ENCODE peak calls at places on chromosomes 5 and 9, in four cellular contexts. T is mammary epithelial cell, L is kidney, W is GM23248. Y is an unnamed sample. For H3K4me1, the result is how much of the 10 kb centered on the place peaks cover.

GRCh38 chr5:126858441-126858840 is 81.5 kb downstream of the LMNB1 start:
- DNase-seq in T (peak), W (no peak), L (no peak), Y (peak)

GRCh38 chr9:16640649-16641048 is 229.8 kb downstream of the BNC2 start:
- DNase-seq in W (peak), T (no peak), L (no peak), Y (no peak)

GRCh38 chr5:33023649-33024048 is 312.5 kb downstream of the NPR3 start:
- DNase-seq in T (peak), L (no peak), W (no peak), Y (no peak)

GRCh38 chr5:139738193-139738592 is 57.4 kb upstream of the PSD2 start:
- DNase-seq in W (no peak), T (no peak), L (no peak), Y (no peak)

GRCh38 chr9:6805532-6805931 is 47.8 kb downstream of the KDM4C start:
- DNase-seq in L (no peak), W (peak), T (no peak), Y (no peak)

GRCh38 chr5:17037751-17038150 is 101.7 kb upstream of the MYO10 start:
- DNase-seq in W (peak), T (peak), L (no peak), Y (no peak)

GRCh38 chr5:175840050-175840841 is 31.1 kb upstream of the CPLX2 start:
- DNase-seq in W (peak), T (no peak), L (no peak), Y (no peak)

GRCh38 chr5:165108809-165109208 is 1603.4 kb downstream of the MAT2B start:
- DNase-seq in T (no peak), L (no peak), W (no peak), Y (no peak)

GRCh38 chr5:58315794-58316193 is 144.1 kb downstream of the PLK2 start:
- DNase-seq in W (no peak), L (no peak), T (no peak), Y (no peak)

GRCh38 chr5:73636408-73636807 is 10.4 kb downstream of the ARHGEF28 start:
- DNase-seq in L (no peak), W (no peak), T (no peak), Y (no peak)

GRCh38 chr5:68419637-68420452 is 204.3 kb downstream of the PIK3R1 start:
- DNase-seq in L (peak), W (peak), T (no peak), Y (no peak)

GRCh38 chr9:3441197-3441816 is 84.5 kb downstream of the RFX3 start:
- DNase-seq in W (peak), T (peak), L (no peak), Y (peak)

GRCh38 chr5:156815988-156816599 is 34.0 kb upstream of the PPP1R2B start:
- DNase-seq in T (no peak), L (no peak), W (peak), Y (peak)

GRCh38 chr5:107799306-107799705 is 128.6 kb upstream of the EFNA5 start:
- DNase-seq in W (no peak), L (no peak), T (no peak), Y (no peak)

GRCh38 chr9:121651295-121652036 is at the start of gene DAB2IP:
- DNase-seq in W (peak), T (no peak), L (peak), Y (peak)

GRCh38 chr5:14937277-14937676 is 65.7 kb upstream of the ANKH start:
- DNase-seq in T (no peak), L (no peak), W (no peak), Y (no peak)

GRCh38 chr9:114282926-114283325 is 40.0 kb upstream of the ORM1 start:
- DNase-seq in T (peak), W (peak), L (peak), Y (no peak)

GRCh38 chr9:95373069-95373681 is 55.7 kb upstream of the FANCC start:
- DNase-seq in W (no peak), L (no peak), T (peak), Y (no peak)

GRCh38 chr5:151345808-151346478 is 1.4 kb downstream of the SLC36A2 start:
- DNase-seq in T (peak), L (no peak), W (peak), Y (no peak)

DNA sequence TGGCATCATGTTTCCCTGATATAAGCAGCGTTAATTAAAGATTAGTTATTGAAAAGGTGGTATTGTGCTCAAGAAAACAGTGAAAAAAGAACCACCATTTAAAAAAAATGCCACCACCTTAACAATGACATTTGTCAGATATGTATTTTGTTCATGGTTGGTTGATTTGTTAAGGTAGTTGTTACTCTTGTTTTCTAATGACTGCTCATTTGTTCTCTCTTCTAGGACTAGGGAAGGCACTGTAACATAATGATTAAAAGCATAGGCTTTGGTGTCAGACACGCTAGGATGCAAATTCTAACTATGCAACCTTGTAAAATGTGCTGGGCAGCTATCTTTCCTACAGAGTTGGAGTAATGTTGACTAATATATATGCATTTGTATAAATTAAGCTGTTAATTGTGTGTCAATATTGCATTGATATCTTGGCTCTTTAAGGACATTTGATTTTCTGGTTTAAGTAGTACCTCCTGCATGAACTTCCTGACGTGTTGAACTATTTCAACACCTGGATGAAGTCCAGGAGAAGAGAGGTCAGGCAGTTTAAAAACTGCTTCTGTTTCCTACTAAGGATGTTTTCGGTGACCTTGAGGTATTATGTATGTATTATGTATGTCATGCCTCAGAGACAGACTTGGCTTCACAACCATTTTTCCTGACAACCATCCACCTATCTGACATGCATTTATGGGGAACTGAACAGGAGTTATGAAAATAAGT is 77.8 kb downstream of the MUSK start:
- DNase-seq in T (no peak), L (no peak), W (no peak), Y (no peak)
- H3K4me1 ChIP-seq in T (under half), L (under half), W (half or more), Y (under half)

GRCh38 chr9:94164756-94165549 is 80.7 kb downstream of the PTPDC1 start:
- DNase-seq in T (no peak), L (no peak), W (no peak), Y (no peak)
- H3K4me3 ChIP-seq in T (no peak), L (peak), W (peak), Y (no peak)

DNA sequence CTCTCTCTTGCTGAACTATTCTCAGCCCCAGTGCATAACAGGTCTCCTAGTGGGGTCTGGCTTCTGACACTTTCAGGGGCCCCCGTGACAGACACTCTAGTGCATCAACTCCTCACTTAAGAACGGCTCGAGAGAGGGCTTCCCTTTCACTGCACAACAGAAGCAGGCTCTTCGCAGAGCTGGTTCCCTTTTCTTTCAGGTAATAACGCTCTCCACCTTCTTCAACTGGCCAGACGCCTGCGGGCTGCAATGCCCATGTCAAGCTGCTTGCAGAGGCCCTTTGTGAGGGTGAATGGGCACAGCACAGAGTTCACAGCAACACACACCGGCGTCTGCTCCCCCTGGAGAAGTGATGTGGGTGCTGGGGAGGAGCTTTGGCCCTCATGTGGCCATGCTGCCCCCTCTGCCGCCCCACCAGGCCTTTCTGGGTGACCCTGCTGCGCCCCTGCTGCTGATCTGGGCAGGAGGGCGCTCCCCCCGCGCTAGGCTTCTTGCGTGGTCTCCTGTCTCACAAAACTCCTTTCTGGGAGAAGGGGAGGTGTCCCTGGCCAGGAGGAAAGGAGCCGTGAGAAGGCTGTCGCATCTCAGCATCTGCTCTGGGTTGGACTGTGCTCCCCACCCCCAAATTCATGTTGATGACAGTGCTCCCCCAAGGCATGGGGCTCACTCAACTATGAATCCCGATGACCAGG is 2.4 kb downstream of the MRPL36 start:
- DNase-seq in W (no peak), T (no peak), L (no peak), Y (no peak)
- H3K4me1 ChIP-seq in W (under half), T (under half), L (under half), Y (under half)

GRCh38 chr5:141815051-141815795 is 63.0 kb downstream of the PCDH1 start:
- DNase-seq in L (no peak), T (no peak), W (no peak), Y (no peak)

GRCh38 chr5:141811287-141812155 is 66.7 kb downstream of the PCDH1 start:
- DNase-seq in W (peak), T (no peak), L (no peak), Y (peak)

GRCh38 chr5:141810702-141811101 is 67.5 kb downstream of the PCDH1 start:
- DNase-seq in T (no peak), L (no peak), W (no peak), Y (no peak)

GRCh38 chr5:141814064-141814982 is 63.9 kb downstream of the PCDH1 start:
- DNase-seq in L (no peak), T (peak), W (peak), Y (peak)

GRCh38 chr5:141812512-141812911 is 65.7 kb downstream of the PCDH1 start:
- DNase-seq in W (no peak), T (no peak), L (no peak), Y (no peak)
- H3K4me3 ChIP-seq in W (no peak), T (no peak), L (no peak), Y (no peak)

DNA sequence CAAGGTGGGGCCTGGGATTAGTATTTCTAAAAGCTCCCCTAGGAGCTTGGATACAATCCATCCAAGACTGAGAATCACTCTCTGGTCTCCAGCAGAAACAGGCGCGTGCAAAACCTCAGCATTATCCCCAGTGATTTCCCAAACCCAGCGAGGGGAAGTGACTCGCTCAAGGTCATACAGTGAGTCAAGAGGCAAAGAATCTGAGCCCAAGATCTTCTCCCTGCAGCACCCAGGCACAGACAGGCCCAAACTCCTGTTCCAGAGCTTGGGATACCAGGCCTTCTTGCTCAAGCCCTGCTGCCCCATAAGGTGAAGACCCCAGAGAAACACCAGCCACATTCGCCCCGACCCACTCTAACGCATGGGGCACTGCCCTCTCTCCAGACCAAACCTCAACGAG is 33.2 kb downstream of the SHB start:
- DNase-seq in T (peak), L (no peak), W (peak), Y (no peak)
- H3K4me1 ChIP-seq in T (under half), L (under half), W (under half), Y (under half)

GRCh38 chr5:93586948-93587918 is 4.2 kb downstream of the NR2F1 start:
- DNase-seq in L (peak), W (no peak), T (no peak), Y (no peak)

GRCh38 chr5:93589348-93589662 is 6.3 kb downstream of the NR2F1 start:
- DNase-seq in L (no peak), W (no peak), T (no peak), Y (no peak)

GRCh38 chr5:93587919-93588585 is 5.0 kb downstream of the NR2F1 start:
- DNase-seq in T (no peak), L (peak), W (no peak), Y (no peak)

GRCh38 chr5:93589812-93590215 is 6.8 kb downstream of the NR2F1 start:
- DNase-seq in T (no peak), W (no peak), L (no peak), Y (no peak)

DNA sequence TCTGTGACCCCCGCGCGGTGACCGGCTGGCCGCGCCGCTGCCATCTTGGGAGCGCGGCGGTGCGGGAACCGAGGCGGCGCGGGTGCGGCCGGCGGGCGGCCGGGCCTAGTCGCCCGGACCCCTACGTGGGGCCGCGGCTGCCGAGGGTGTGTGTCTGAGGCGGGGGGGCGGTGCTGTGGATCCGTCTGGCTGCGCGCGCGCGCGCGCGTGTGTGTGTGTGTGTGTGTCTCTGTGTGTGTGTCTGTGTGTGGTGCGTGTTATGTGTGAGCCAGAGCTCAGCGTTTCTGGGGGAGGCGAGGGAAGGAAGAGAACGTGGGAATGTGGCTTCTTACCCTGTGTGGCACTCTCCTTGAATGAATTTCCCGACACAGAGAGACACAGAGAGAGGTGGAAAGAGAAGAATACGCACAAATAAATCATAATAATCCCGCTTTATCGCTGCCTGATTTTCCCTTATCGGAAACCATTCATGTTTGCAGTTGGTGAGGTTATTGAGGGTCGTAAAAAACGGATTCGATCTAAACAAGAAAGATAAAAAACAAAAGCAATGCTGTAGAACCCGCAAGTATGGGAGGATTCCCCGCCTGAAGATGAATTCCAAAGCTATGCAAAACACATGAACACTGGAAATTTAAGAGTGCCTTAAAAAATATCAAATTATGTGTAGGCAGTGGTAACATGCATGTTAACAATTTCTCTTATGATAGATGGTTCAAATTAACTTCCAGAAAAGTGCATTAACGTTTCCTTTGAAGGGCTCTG is 5.7 kb downstream of the NR2F1 start:
- DNase-seq in T (no peak), L (peak), W (no peak), Y (no peak)
- H3K4me3 ChIP-seq in T (no peak), L (peak), W (no peak), Y (no peak)

Y was measured in Caco-2.